ENCODE peak calls at places on chromosomes 1 and 21, in nine cellular contexts. C is fibroblast of gingiva; G is CD8-positive, alpha-beta memory T cell; Y is NCI-H2107; L is G401; I is GM10248; X is activated T-cell treated with anti-CD3 and anti-CD28 coated beads for 1 hour; E is fibroblast of lung; J is caudate nucleus. F is an unnamed sample.

GRCh38 chr1:160544647-160545046 is 21.6 kb upstream of the SLAMF6 start:
- DNase-seq in C (no peak), L (peak), E (no peak), X (no peak), I (peak), G (no peak), J (no peak), Y (no peak), F (no peak)

GRCh38 chr1:201916649-201917249 is 28.1 kb downstream of the SHISA4 start:
- DNase-seq in X (no peak), E (peak), J (no peak), Y (no peak), G (no peak), I (no peak), L (no peak), C (peak), F (peak)

GRCh38 chr1:111218947-111219346 is 8.6 kb upstream of the CHI3L2 start:
- DNase-seq in J (no peak), C (no peak), X (no peak), Y (no peak), I (no peak), G (no peak), L (no peak), E (no peak), F (no peak)

GRCh38 chr1:230375795-230376194 is 50.3 kb downstream of the PGBD5 start:
- DNase-seq in C (no peak), I (no peak), G (no peak), L (peak), J (no peak), E (no peak), X (no peak), Y (no peak), F (no peak)

GRCh38 chr21:40512590-40512989 is 334.4 kb downstream of the DSCAM start:
- DNase-seq in Y (no peak), X (no peak), I (no peak), L (no peak), E (no peak), C (no peak), G (no peak), J (no peak), F (no peak)

GRCh38 chr1:109198043-109198695 is 15.5 kb upstream of the SARS1 start:
- DNase-seq in Y (no peak), L (no peak), J (no peak), C (peak), X (no peak), I (no peak), G (no peak), E (peak), F (peak)

GRCh38 chr1:166174108-166174507 is 7.3 kb upstream of the FAM78B start:
- DNase-seq in L (no peak), I (no peak), E (no peak), G (no peak), X (no peak), Y (no peak), C (no peak), J (no peak), F (no peak)

GRCh38 chr1:119144813-119145212 is 4.4 kb upstream of the WARS2 start:
- DNase-seq in J (no peak), E (no peak), I (no peak), L (no peak), X (no peak), C (no peak), G (no peak), Y (no peak), F (no peak)

GRCh38 chr1:110927484-110928075 is 36.1 kb downstream of the LRIF1 start:
- DNase-seq in G (no peak), L (no peak), E (no peak), X (no peak), J (no peak), Y (no peak), C (no peak), I (no peak), F (no peak)

GRCh38 chr1:90838720-90839119 is 121.6 kb upstream of the BARHL2 start:
- DNase-seq in X (no peak), E (no peak), I (no peak), Y (no peak), C (no peak), L (no peak), G (no peak), J (no peak), F (no peak)

GRCh38 chr1:225299624-225300023 is 128.2 kb downstream of the LBR start:
- DNase-seq in C (no peak), X (no peak), L (no peak), J (no peak), G (no peak), E (no peak), I (no peak), Y (no peak), F (no peak)